ENCODE peak calls at places on chromosome 3, in five cellular contexts. One of them, this sample, is unnamed.

GRCh38 chr3:194488007-194488742 is 1.4 kb upstream of the ATP13A3 start:
- DNase-seq in NCI-H1417: no peak
- DNase-seq in body of pancreas: no peak
- DNase-seq in T-helper 9 cell: no peak
- DNase-seq in BE2C: no peak
- DNase-seq in this sample: no peak

GRCh38 chr3:12929801-12930200 is 88.4 kb upstream of the RPL32 start:
- DNase-seq in body of pancreas: no peak
- DNase-seq in BE2C: no peak
- DNase-seq in T-helper 9 cell: no peak
- DNase-seq in NCI-H1417: no peak
- DNase-seq in this sample: no peak

GRCh38 chr3:64289622-64290021 is 64.4 kb upstream of the PRICKLE2 start:
- DNase-seq in body of pancreas: no peak
- DNase-seq in T-helper 9 cell: no peak
- DNase-seq in BE2C: no peak
- DNase-seq in NCI-H1417: no peak
- DNase-seq in this sample: no peak

GRCh38 chr3:45064512-45065372 is 38.6 kb downstream of the CLEC3B start:
- DNase-seq in body of pancreas: no peak
- DNase-seq in NCI-H1417: no peak
- DNase-seq in BE2C: no peak
- DNase-seq in T-helper 9 cell: no peak
- DNase-seq in this sample: no peak

GRCh38 chr3:129795596-129795995 is 97.9 kb downstream of the TMCC1 start:
- DNase-seq in T-helper 9 cell: no peak
- DNase-seq in BE2C: no peak
- DNase-seq in body of pancreas: no peak
- DNase-seq in NCI-H1417: no peak
- DNase-seq in this sample: no peak

GRCh38 chr3:45210308-45211038 is 15.6 kb downstream of the TMEM158 start:
- DNase-seq in BE2C: peak; percentile 65
- DNase-seq in body of pancreas: peak; percentile 88
- DNase-seq in NCI-H1417: peak; percentile 27
- DNase-seq in T-helper 9 cell: peak; percentile 78
- DNase-seq in this sample: peak; percentile 62

GRCh38 chr3:23356923-23357322 is 153.8 kb downstream of the UBE2E2 start:
- DNase-seq in NCI-H1417: no peak
- DNase-seq in T-helper 9 cell: no peak
- DNase-seq in body of pancreas: no peak
- DNase-seq in BE2C: no peak
- DNase-seq in this sample: no peak

GRCh38 chr3:140720242-140720641 is 42.4 kb downstream of the TRIM42 start:
- DNase-seq in BE2C: no peak
- DNase-seq in T-helper 9 cell: no peak
- DNase-seq in body of pancreas: peak; percentile 11
- DNase-seq in NCI-H1417: no peak
- DNase-seq in this sample: no peak

GRCh38 chr3:133881987-133882825 is 13.5 kb downstream of the RAB6B start:
- DNase-seq in NCI-H1417: no peak
- DNase-seq in T-helper 9 cell: no peak
- DNase-seq in BE2C: no peak
- DNase-seq in body of pancreas: no peak
- DNase-seq in this sample: peak; percentile 31

GRCh38 chr3:169465416-169465815 is 198.1 kb downstream of the MECOM start:
- DNase-seq in NCI-H1417: no peak
- DNase-seq in body of pancreas: no peak
- DNase-seq in T-helper 9 cell: no peak
- DNase-seq in BE2C: no peak
- DNase-seq in this sample: no peak

This sample was measured in mesothelial cell of epicardium.